ENCODE peak calls at places on chromosomes 2 and 18, in six cellular contexts. X is fibroblast of lung, J is right lobe of liver, S is psoas muscle, O is heart right ventricle, N is IMR-90. L is an unnamed sample.

GRCh38 chr2:102033028-102033749 is 41.4 kb downstream of the IL1R2 start:
- DNase-seq in S (no peak), J (peak; percentile 54), N (peak; percentile 79), X (peak; percentile 96), O (peak; percentile 33), L (peak; percentile 60)

GRCh38 chr2:216133392-216133791 is 24.2 kb downstream of the XRCC5 start:
- DNase-seq in S (no peak), J (no peak), X (no peak), N (no peak), O (no peak), L (no peak)

GRCh38 chr2:172938713-172939375 is 136.8 kb upstream of the MAP3K20 start:
- DNase-seq in X (peak; percentile 39), S (no peak), J (no peak), N (peak; percentile 31), O (no peak), L (no peak)

GRCh38 chr2:105749583-105750399 is 5.1 kb downstream of the NCK2 start:
- DNase-seq in J (no peak), S (peak; percentile 63), O (no peak), X (peak; percentile 86), N (peak; percentile 50), L (no peak)

GRCh38 chr2:64204006-64204632 is 59.9 kb upstream of the PELI1 start:
- DNase-seq in X (peak; percentile 29), O (peak; percentile 30), N (peak; percentile 62), S (no peak), J (peak; percentile 34), L (no peak)

GRCh38 chr18:25289040-25289631 is 62.8 kb downstream of the ZNF521 start:
- DNase-seq in J (no peak), X (peak; percentile 83), N (peak; percentile 91), S (no peak), O (no peak), L (peak; percentile 43)

GRCh38 chr2:181457121-181457740 is at the start of gene ITGA4:
- DNase-seq in N (peak; percentile 65), S (peak; percentile 77), J (peak; percentile 73), O (peak; percentile 80), X (peak; percentile 76), L (peak; percentile 28)

GRCh38 chr2:151644580-151644979 is 89.7 kb downstream of the NEB start:
- DNase-seq in S (no peak), J (no peak), O (no peak), N (no peak), X (no peak), L (no peak)

GRCh38 chr2:233469261-233470006 is 97.1 kb downstream of the USP40 start:
- DNase-seq in X (no peak), N (no peak), S (peak; percentile 81), J (no peak), O (peak; percentile 72), L (peak; percentile 14)

GRCh38 chr2:21356857-21357255 is 233.1 kb downstream of the TDRD15 start:
- DNase-seq in N (no peak), O (no peak), J (no peak), S (no peak), X (no peak), L (no peak)

GRCh38 chr2:80364511-80365212 is 60.1 kb upstream of the LRRTM1 start:
- DNase-seq in S (no peak), J (no peak), N (no peak), O (no peak), X (no peak), L (no peak)

GRCh38 chr18:5895886-5896740 is 791 bp upstream of the TMEM200C start:
- DNase-seq in J (peak; percentile 39), O (peak; percentile 36), N (peak; percentile 74), S (peak; percentile 61), X (peak; percentile 76), L (no peak)

GRCh38 chr2:12402440-12403139 is 314.1 kb upstream of the TRIB2 start:
- DNase-seq in X (no peak), S (no peak), O (no peak), J (no peak), N (no peak), L (no peak)

GRCh38 chr2:224712346-224712745 is 3.8 kb downstream of the CCDC195 start:
- DNase-seq in S (no peak), J (no peak), O (no peak), X (peak; percentile 45), N (peak; percentile 2), L (no peak)

GRCh38 chr2:53859354-53860159 is at the start of gene GPR75:
- DNase-seq in X (peak; percentile 48), S (peak; percentile 57), N (peak; percentile 17), J (peak; percentile 70), O (peak; percentile 45), L (no peak)

GRCh38 chr2:240603081-240603835 is 16.7 kb downstream of the CAPN10 start:
- DNase-seq in S (peak; percentile 49), J (no peak), N (no peak), X (no peak), O (no peak), L (no peak)

GRCh38 chr2:12397861-12398260 is 318.9 kb upstream of the TRIB2 start:
- DNase-seq in J (no peak), N (no peak), S (no peak), O (peak; percentile 6), X (no peak), L (no peak)

GRCh38 chr2:95313296-95314265 is 16.4 kb downstream of the KCNIP3 start:
- DNase-seq in O (peak; percentile 1), X (no peak), S (no peak), J (no peak), N (no peak), L (no peak)

GRCh38 chr2:48213646-48214045 is 307.3 kb upstream of the FBXO11 start:
- DNase-seq in N (no peak), S (no peak), J (no peak), O (no peak), X (no peak), L (no peak)

GRCh38 chr2:16013571-16013970 is 73.2 kb downstream of the MYCN start:
- DNase-seq in X (no peak), S (no peak), J (no peak), O (no peak), N (no peak), L (no peak)

GRCh38 chr2:239197146-239197545 is 203.7 kb downstream of the HDAC4 start:
- DNase-seq in O (no peak), N (no peak), J (peak; percentile 17), S (no peak), X (no peak), L (no peak)

GRCh38 chr2:30880516-30880915 is 73.3 kb upstream of the CAPN13 start:
- DNase-seq in S (no peak), J (no peak), N (no peak), O (no peak), X (no peak), L (no peak)

GRCh38 chr2:174546519-174547506 is 50.8 kb downstream of the WIPF1 start:
- DNase-seq in J (no peak), S (no peak), O (no peak), N (peak; percentile 43), X (peak; percentile 10), L (peak; percentile 16)

GRCh38 chr18:58241877-58242276 is 197.9 kb downstream of the NEDD4L start:
- DNase-seq in S (no peak), O (no peak), N (peak; percentile 93), X (peak; percentile 94), J (no peak), L (no peak)

DNA sequence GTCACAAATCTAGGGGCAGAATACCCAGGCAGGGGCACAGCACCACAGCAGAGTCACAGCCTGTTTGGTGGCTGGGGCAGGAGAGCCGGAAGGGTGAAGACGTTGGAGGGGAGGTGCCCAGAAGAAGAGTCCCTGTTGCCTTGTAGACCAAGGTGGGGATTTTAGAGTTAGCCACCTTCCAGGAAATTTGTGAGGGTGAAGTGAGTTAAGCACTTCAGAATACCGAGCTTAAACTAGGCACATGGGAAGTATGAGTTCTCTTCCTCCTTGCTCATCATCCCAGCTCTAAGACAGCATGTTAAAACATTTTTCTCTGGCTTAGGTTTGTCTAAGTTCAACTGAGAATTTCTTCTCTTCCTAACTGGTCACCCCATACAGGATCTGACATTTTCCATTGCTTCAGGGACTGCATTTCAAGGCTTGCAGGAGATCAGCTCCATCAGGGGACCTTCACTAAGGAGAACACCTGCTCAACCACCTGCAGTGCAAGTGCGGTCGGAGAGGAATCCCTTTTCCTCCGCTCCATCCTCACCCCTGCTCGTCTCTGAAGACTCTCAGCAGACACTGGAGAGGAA is 26.5 kb upstream of the PHLPP1 start:
- DNase-seq in J (no peak), O (no peak), N (no peak), X (no peak), S (no peak), L (no peak)
- H3K9me3 ChIP-seq in J (no peaks in the 10 kb centered on the region), O (peaks cover 12% of the 10 kb centered on the region), N (peaks cover 16% of the 10 kb centered on the region), X (peaks cover 2% of the 10 kb centered on the region), S (peaks cover 8% of the 10 kb centered on the region), L (no peaks in the 10 kb centered on the region)

DNA sequence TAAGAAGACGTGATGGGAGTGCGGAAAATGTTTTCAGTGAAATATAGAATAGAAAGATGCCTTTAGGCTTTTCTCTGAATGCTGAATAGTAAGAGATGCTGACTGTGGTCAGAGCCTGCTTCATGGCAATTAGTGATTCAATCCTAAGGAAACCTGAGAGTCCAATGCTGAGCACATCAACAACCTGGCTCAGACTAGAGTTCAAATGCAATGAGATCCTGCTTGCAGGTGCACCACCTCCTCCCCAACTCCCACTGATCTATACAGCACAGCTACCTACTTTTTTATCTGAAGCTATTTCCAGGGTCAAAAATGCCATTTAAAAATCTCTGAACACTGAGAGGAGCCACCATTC is 65.4 kb downstream of the AAK1 start:
- DNase-seq in X (no peak), J (no peak), O (no peak), N (no peak), S (no peak), L (no peak)
- H3K4me1 ChIP-seq in X (peaks cover 4% of the 10 kb centered on the region), J (no peaks in the 10 kb centered on the region), O (peaks cover 76% of the 10 kb centered on the region), N (peaks cover 21% of the 10 kb centered on the region), S (peaks cover 74% of the 10 kb centered on the region), L (peaks cover 14% of the 10 kb centered on the region)

GRCh38 chr18:74229891-74230290 is 61.9 kb downstream of the CYB5A start:
- DNase-seq in N (no peak), X (no peak), J (peak; percentile 77), S (no peak), O (no peak), L (no peak)

GRCh38 chr18:74229005-74229404 is 62.8 kb downstream of the CYB5A start:
- DNase-seq in J (no peak), O (no peak), S (no peak), N (no peak), X (no peak), L (no peak)

GRCh38 chr18:74226156-74226555 is 65.6 kb downstream of the CYB5A start:
- DNase-seq in S (no peak), N (no peak), X (no peak), O (no peak), J (peak; percentile 64), L (no peak)

GRCh38 chr18:74226666-74227065 is 65.1 kb downstream of the CYB5A start:
- DNase-seq in S (no peak), X (no peak), N (no peak), O (no peak), J (no peak), L (no peak)

GRCh38 chr18:74228312-74228711 is 63.5 kb downstream of the CYB5A start:
- DNase-seq in N (no peak), S (no peak), X (no peak), J (no peak), O (no peak), L (no peak)
- H3K27ac ChIP-seq in N (no peak overlapping the region), S (no peak overlapping the region), X (no peak overlapping the region), J (peak overlapping the region; percentile 89), O (no peak overlapping the region), L (no peak overlapping the region)

DNA sequence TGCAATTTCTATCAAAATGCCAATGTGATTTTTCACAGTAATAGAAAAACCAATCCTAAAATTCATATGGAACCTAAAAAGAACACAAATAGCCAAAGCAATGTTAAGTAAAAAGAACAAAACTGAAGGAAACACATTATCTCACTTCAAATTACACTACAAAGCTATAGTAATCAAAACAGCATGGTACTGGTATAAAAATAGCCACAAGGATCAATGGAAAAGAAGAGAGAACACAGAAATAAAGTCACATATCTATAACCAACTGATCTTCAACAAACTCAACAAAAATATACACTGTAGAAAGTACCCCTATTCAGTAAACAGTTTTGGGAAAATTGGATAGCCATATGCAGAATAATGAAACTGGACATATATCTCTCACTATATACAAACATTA is 252.2 kb upstream of the CYP26B1 start:
- DNase-seq in N (no peak), S (no peak), X (no peak), O (no peak), J (no peak), L (no peak)
- H3K9me3 ChIP-seq in N (peaks cover 2% of the 10 kb centered on the region), S (peaks cover 13% of the 10 kb centered on the region), X (no peaks in the 10 kb centered on the region), O (peaks cover 48% of the 10 kb centered on the region), J (no peaks in the 10 kb centered on the region), L (peaks cover 23% of the 10 kb centered on the region)